ENCODE peak calls at places on chromosome 16, in five cellular contexts. P is neuronal stem cell, B is right cardiac atrium, W is lung, E is tibial artery. U is an unnamed sample. For H3K4me1 and H3K27me3, the result is how much of the 10 kb centered on the place peaks cover.

GRCh38 chr16:47258874-47259461 is 115.2 kb upstream of the NETO2 start:
- DNase-seq in W (no peak), B (no peak), P (no peak), E (no peak), U (peak)

GRCh38 chr16:87254271-87254670 is 62.9 kb downstream of the C16orf95 start:
- DNase-seq in B (no peak), P (no peak), W (no peak), E (no peak), U (no peak)

GRCh38 chr16:88030498-88030897 is 79.3 kb downstream of the BANP start:
- DNase-seq in W (no peak), P (no peak), E (no peak), B (no peak), U (no peak)

GRCh38 chr16:51237861-51238378 is 86.8 kb upstream of the SALL1 start:
- DNase-seq in P (no peak), E (no peak), W (no peak), B (no peak), U (peak)

GRCh38 chr16:11494433-11494832 is 92.3 kb downstream of the LITAF start:
- DNase-seq in E (no peak), B (no peak), W (no peak), P (no peak), U (no peak)

GRCh38 chr16:79932564-79932963 is 332.0 kb upstream of the MAF start:
- DNase-seq in B (no peak), P (no peak), E (no peak), W (no peak), U (peak)

GRCh38 chr16:87728026-87728425 is 37.8 kb downstream of the KLHDC4 start:
- DNase-seq in E (no peak), B (no peak), W (no peak), P (no peak), U (no peak)

GRCh38 chr16:84281077-84281476 is 13.6 kb upstream of the WFDC1 start:
- DNase-seq in P (peak), B (peak), E (no peak), W (no peak), U (peak)

GRCh38 chr16:87856796-87857228 is 12.5 kb downstream of the SLC7A5 start:
- DNase-seq in B (peak), E (no peak), P (no peak), W (no peak), U (no peak)

GRCh38 chr16:53689636-53690035 is 14.0 kb downstream of the RPGRIP1L start:
- DNase-seq in E (no peak), P (no peak), W (no peak), B (no peak), U (no peak)

GRCh38 chr16:75789237-75789636 is 62.9 kb upstream of the CPHXL start:
- DNase-seq in P (peak), B (no peak), E (no peak), W (no peak), U (peak)

GRCh38 chr16:57283214-57283955 is 1.1 kb downstream of the PLLP start:
- DNase-seq in P (no peak), E (no peak), W (no peak), B (no peak), U (no peak)

GRCh38 chr16:58515125-58515870 is at the start of gene SETD6:
- DNase-seq in P (peak), E (peak), W (peak), B (peak), U (peak)

GRCh38 chr16:84161011-84161410 is 15.9 kb downstream of the DNAAF1 start:
- DNase-seq in B (no peak), P (no peak), W (no peak), E (no peak), U (no peak)

GRCh38 chr16:526181-527014 is 1.1 kb upstream of the CAPN15 start:
- DNase-seq in P (no peak), E (no peak), W (peak), B (peak), U (peak)

GRCh38 chr16:77299395-77299794 is 100.2 kb downstream of the SYCE1L start:
- DNase-seq in P (no peak), E (no peak), W (no peak), B (no peak), U (no peak)

GRCh38 chr16:30026449-30026848 is 3.5 kb downstream of the C16orf92 start:
- DNase-seq in B (no peak), E (no peak), P (no peak), W (no peak), U (no peak)

GRCh38 chr16:47657977-47658376 is 196.8 kb downstream of the PHKB start:
- DNase-seq in W (no peak), B (no peak), E (no peak), P (no peak), U (no peak)

GRCh38 chr16:79598341-79599181 is 2.0 kb downstream of the MAF start:
- DNase-seq in B (peak), W (peak), P (peak), E (peak), U (peak)

GRCh38 chr16:57355898-57356414 is 2.6 kb upstream of the CCL22 start:
- DNase-seq in P (no peak), E (no peak), W (no peak), B (no peak), U (no peak)

GRCh38 chr16:7861891-7862585 is 529.4 kb downstream of the RBFOX1 start:
- DNase-seq in E (no peak), P (no peak), B (no peak), W (no peak), U (no peak)

GRCh38 chr16:8919089-8919933 is 37.2 kb downstream of the LITAFD start:
- DNase-seq in B (no peak), W (no peak), E (no peak), P (no peak), U (no peak)

GRCh38 chr16:48188449-48189102 is 32.8 kb upstream of the ABCC12 start:
- DNase-seq in W (no peak), P (no peak), B (no peak), E (no peak), U (no peak)

GRCh38 chr16:57304169-57305061 is 19.9 kb upstream of the PLLP start:
- DNase-seq in E (peak), W (peak), P (no peak), B (peak), U (no peak)

GRCh38 chr16:79758615-79759346 is 158.2 kb upstream of the MAF start:
- DNase-seq in W (no peak), B (no peak), P (no peak), E (no peak), U (peak)

GRCh38 chr16:49621240-49622083 is 234.4 kb downstream of the ZNF423 start:
- DNase-seq in W (no peak), P (no peak), B (peak), E (no peak), U (no peak)

GRCh38 chr16:70573451-70574121 is 50.0 kb downstream of the SF3B3 start:
- DNase-seq in W (no peak), P (no peak), B (peak), E (peak), U (no peak)

GRCh38 chr16:35391328-35391727 is 1931.9 kb downstream of the TP53TG3F start:
- DNase-seq in E (no peak), P (no peak), W (peak), B (peak), U (peak)

GRCh38 chr16:58413359-58413758 is 21.1 kb downstream of the GINS3 start:
- DNase-seq in B (no peak), P (no peak), E (no peak), W (no peak), U (no peak)

GRCh38 chr16:84244728-84245127 is 4.9 kb upstream of the KCNG4 start:
- DNase-seq in E (no peak), W (no peak), P (no peak), B (no peak), U (no peak)

GRCh38 chr16:87584271-87584670 is 18.0 kb upstream of the JPH3 start:
- DNase-seq in B (no peak), W (no peak), E (no peak), P (no peak), U (no peak)

GRCh38 chr16:22315979-22316378 is 18.8 kb downstream of the POLR3E start:
- DNase-seq in B (no peak), P (no peak), W (no peak), E (no peak), U (no peak)

GRCh38 chr16:1700246-1700645 is 5.7 kb upstream of the MAPK8IP3 start:
- DNase-seq in P (no peak), E (no peak), B (no peak), W (no peak), U (no peak)

GRCh38 chr16:1705688-1706385 is at the start of gene MAPK8IP3:
- DNase-seq in P (peak), B (peak), E (peak), W (peak), U (peak)

GRCh38 chr16:1698680-1699079 is 7.3 kb upstream of the MAPK8IP3 start:
- DNase-seq in W (no peak), E (no peak), B (no peak), P (no peak), U (no peak)

GRCh38 chr16:1696863-1697262 is 9.1 kb upstream of the MAPK8IP3 start:
- DNase-seq in E (no peak), W (no peak), B (no peak), P (no peak), U (no peak)

GRCh38 chr16:1701216-1701878 is 4.6 kb upstream of the MAPK8IP3 start:
- DNase-seq in E (no peak), P (no peak), B (no peak), W (no peak), U (no peak)
- H3K4me1 ChIP-seq in E (under half), P (under half), B (under half), W (under half), U (under half)

DNA sequence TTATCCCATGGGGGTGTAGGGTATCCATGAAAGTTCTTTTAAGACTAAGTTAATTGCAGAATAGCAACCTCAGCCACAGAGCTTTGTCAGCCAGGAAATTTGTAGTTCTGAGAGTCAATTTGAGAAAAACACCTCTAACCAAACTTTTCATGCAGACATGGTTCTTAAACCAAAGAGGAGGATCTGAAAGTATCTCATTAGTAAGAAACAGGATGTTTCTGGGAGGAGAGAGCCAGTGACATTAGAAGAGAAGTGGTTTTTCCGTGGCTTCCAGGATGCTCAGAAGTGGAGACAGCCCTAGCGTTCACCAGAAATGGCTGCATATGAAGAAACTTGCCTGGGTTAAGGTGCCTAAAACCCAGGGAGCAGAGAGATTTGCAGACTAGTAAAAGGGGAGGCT is 7.9 kb downstream of the GNAO1 start:
- DNase-seq in P (no peak), W (no peak), E (no peak), B (no peak), U (no peak)
- H3K27me3 ChIP-seq in P (under half), W (under half), E (under half), B (under half), U (under half)

DNA sequence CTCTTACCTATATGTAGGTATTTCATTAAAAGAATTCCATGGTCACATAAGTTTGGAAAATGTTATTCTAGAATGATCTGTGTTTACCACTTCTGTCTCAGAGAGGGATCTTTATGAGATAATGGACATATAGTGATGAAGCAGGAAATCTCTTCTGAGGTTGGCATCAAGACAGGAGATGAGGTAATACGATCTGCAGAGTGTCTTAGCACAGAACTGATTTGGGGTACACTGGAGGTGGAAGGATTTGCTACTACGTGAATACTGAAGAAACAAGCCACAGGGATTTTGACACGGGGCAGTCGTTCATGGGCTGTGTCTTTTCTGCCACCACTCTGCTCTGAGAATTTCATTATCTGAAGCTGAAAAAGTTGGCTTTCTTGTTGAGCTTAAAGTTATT is 5.5 kb downstream of the CBFB start:
- DNase-seq in P (no peak), W (peak), E (no peak), B (no peak), U (no peak)
- H3K4me1 ChIP-seq in P (under half), W (under half), E (under half), B (under half), U (under half)

GRCh38 chr16:31484491-31485171 is 1.7 kb downstream of the SLC5A2 start:
- DNase-seq in W (peak), P (no peak), E (no peak), B (peak), U (no peak)
- H3K27me3 ChIP-seq in W (under half), P (half or more), E (under half), B (under half), U (under half)

U was measured in HAP-1.